ENCODE peak calls at places on chromosomes 6 and 20, in seven cellular contexts. U is adrenal gland, D is dorsolateral prefrontal cortex, N is GM23338, Q is epithelial cell of esophagus, H is Calu3, K is foreskin fibroblast. P is an unnamed sample.

GRCh38 chr6:113767985-113768384 is 89.2 kb upstream of the MARCKS start:
- DNase-seq in U (no peak), D (no peak), N (no peak), Q (no peak), H (no peak), K (no peak), P (no peak)

GRCh38 chr6:53918854-53919253 is 124.0 kb downstream of the LRRC1 start:
- DNase-seq in U (no peak), D (no peak), N (no peak), Q (peak), H (no peak), K (no peak), P (no peak)

GRCh38 chr6:95087394-95088097 is 489.8 kb upstream of the MANEA start:
- DNase-seq in U (peak), D (no peak), N (no peak), Q (peak), H (peak), K (peak), P (no peak)

GRCh38 chr6:15827492-15828255 is 164.8 kb upstream of the DTNBP1 start:
- DNase-seq in U (no peak), D (no peak), N (no peak), Q (no peak), H (no peak), K (no peak), P (no peak)

GRCh38 chr20:10523438-10523837 is 88.3 kb downstream of the SLX4IP start:
- DNase-seq in U (no peak), D (no peak), N (no peak), Q (peak), H (no peak), K (no peak), P (no peak)

GRCh38 chr6:98787401-98787800 is 47.0 kb upstream of the POU3F2 start:
- DNase-seq in U (no peak), D (no peak), N (peak), Q (no peak), H (no peak), K (no peak), P (no peak)

GRCh38 chr20:2042400-2042799 is 48.5 kb upstream of the PDYN start:
- DNase-seq in U (no peak), D (no peak), N (no peak), Q (peak), H (no peak), K (peak), P (no peak)

GRCh38 chr20:35698298-35699126 is 640 bp downstream of the NFS1 start:
- DNase-seq in U (no peak), D (no peak), N (peak), Q (peak), H (peak), K (peak), P (no peak)

GRCh38 chr20:12173333-12173732 is 255.6 kb downstream of the BTBD3 start:
- DNase-seq in U (no peak), D (no peak), N (no peak), Q (no peak), H (no peak), K (peak), P (no peak)

GRCh38 chr6:25603251-25603650 is 48.8 kb upstream of the SCGN start:
- DNase-seq in U (no peak), D (no peak), N (no peak), Q (no peak), H (no peak), K (no peak), P (no peak)

GRCh38 chr6:89117285-89118108 is at the start of gene SRSF12:
- DNase-seq in U (peak), D (peak), N (peak), Q (peak), H (peak), K (peak), P (peak)
- TF ChIP-seq CTCF in U (no peak), D (no peak), N (no peak), Q (no peak), H (no peak), K (no peak), P (no peak)

DNA sequence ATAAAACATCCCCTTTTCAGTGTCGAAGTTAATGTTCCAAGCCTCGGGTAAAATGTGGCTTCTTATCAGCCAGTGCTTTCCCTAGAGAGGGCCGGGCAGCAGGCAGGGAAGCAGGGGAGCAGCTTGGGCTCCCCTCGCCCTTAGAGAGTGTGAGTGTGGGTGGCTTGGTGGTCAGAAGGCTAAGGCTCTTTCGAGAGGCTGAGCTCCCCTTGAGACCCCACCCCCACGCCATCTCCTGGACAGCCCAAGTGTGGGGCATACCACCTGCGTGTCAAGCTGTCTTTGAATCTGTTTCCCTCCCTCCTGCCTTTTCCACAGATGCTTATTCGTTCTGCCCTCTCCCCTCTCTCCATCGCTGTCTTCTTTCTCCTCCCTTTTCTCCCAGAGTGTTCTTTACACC is 95.1 kb upstream of the FOXP4 start:
- DNase-seq in U (no peak), D (no peak), N (peak), Q (peak), H (peak), K (peak), P (no peak)
- TF ChIP-seq CTCF in U (no peak), D (no peak), N (peak), Q (peak), H (no peak), K (no peak), P (no peak)

GRCh38 chr20:32019563-32020463 is 9.6 kb downstream of the CCM2L start:
- DNase-seq in U (no peak), D (no peak), N (no peak), Q (no peak), H (no peak), K (no peak), P (no peak)

GRCh38 chr20:32017711-32018251 is 7.5 kb downstream of the CCM2L start:
- DNase-seq in U (no peak), D (no peak), N (peak), Q (peak), H (peak), K (no peak), P (peak)

GRCh38 chr20:32021091-32021490 is 10.9 kb downstream of the CCM2L start:
- DNase-seq in U (no peak), D (no peak), N (no peak), Q (no peak), H (no peak), K (no peak), P (no peak)

GRCh38 chr20:32019156-32019510 is 8.9 kb downstream of the CCM2L start:
- DNase-seq in U (no peak), D (no peak), N (peak), Q (no peak), H (peak), K (no peak), P (no peak)

DNA sequence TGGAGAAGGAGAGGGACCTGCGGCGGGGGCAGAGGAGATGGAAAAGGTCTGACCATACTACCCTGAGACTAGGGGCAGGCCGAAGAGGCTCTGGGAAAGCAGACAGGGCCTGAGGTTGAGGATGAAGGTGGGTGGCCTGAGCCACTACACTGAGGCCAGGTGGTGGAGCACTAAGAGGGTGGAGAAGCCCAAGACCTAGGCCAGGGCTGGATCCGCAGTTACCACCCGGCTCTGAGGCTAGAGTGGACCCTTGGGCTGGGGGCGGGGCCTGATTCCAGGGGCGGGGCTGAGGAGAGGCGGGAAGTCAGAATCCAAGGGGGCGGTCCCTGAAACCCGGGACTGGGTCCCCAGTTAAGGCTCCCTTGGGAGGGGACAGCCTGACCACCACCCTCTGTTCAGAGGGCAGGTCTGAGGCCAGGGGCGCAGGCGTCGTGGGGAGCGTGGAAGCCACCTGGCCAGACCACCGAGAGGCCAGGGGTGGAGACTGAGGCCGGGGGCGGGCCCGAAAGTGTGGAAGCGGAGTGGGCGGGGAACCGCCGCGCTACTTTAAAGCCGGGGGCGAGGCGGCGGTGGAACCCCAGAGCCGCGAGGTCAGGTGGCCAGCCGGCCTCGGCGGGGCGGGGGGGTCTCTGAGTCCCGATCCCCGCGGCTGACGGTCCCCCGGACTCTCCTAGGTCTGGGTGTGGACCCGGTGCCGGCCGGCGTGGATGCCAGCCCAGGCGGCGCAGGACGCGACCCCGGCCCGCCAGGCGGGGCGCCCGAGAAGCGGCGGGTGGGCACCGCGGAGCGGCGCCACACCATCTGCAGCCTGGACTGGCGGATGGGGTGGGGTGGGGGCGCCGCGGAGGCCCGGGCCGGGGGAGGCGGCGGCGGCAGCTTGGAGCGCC is 8.3 kb downstream of the CCM2L start:
- DNase-seq in U (no peak), D (no peak), N (peak), Q (peak), H (peak), K (no peak), P (peak)
- TF ChIP-seq CTCF in U (no peak), D (no peak), N (no peak), Q (no peak), H (no peak), K (no peak), P (no peak)

DNA sequence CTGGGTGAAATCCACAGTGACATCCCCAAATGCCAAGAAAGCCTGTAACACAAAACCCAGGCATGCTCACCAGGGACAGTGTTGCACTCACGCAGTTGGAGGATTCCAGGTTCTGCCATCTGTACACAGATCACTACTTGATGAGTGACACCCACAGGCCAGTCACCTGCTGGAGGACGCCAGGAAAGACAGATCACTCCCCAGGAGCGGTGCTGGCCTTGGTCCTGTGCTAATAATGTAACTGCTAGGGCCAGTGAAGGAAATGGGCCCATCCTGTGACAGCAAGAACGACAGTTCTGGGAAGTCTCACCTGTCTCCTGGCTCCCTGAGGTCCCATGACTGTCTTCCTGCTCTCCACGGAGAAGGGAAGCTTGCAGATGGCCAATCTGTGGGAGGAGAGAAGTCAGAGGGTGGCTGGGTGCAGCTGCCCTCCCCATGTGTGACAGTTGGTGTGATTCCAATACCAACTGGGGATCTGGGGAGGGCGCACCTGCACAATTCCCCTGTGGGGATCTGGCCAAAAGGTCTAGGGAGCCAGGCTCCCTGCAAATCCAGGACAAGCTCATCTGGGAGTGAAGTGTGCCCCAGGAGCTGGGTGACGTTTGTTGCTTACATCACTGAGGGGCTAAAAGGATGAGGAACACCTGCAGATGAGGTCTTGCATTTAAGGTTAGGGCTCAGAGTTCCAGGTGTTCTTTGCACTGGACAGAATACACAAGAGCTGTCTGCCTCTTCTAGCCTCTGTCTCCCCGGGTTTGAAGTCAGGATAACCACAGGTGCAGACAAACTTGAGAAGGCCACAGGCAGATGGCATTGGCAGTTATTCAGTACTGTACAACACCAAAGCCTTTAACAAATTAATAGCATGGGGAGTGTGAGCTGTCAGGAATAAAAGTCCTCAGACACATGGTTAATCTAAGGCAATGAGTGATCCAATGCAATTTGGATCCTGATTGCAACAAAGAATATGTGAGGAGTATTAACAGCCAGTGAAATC is 10.3 kb downstream of the ZNF337 start:
- DNase-seq in U (no peak), D (no peak), N (no peak), Q (no peak), H (no peak), K (no peak), P (no peak)
- TF ChIP-seq CTCF in U (no peak), D (no peak), N (no peak), Q (no peak), H (no peak), K (no peak), P (no peak)

GRCh38 chr20:19210426-19211155 is 1.9 kb upstream of the SLC24A3 start:
- DNase-seq in U (no peak), D (no peak), N (no peak), Q (peak), H (no peak), K (peak), P (no peak)

GRCh38 chr20:19213946-19214490 is 1.6 kb downstream of the SLC24A3 start:
- DNase-seq in U (no peak), D (no peak), N (no peak), Q (no peak), H (no peak), K (no peak), P (no peak)

GRCh38 chr20:19211252-19211651 is 1.2 kb upstream of the SLC24A3 start:
- DNase-seq in U (no peak), D (no peak), N (no peak), Q (no peak), H (no peak), K (no peak), P (no peak)

GRCh38 chr20:19211661-19212523 is 550 bp upstream of the SLC24A3 start:
- DNase-seq in U (no peak), D (peak), N (peak), Q (no peak), H (no peak), K (peak), P (no peak)

GRCh38 chr20:19212524-19213502 is at the start of gene SLC24A3:
- DNase-seq in U (peak), D (peak), N (peak), Q (peak), H (peak), K (peak), P (peak)
- TF ChIP-seq CTCF in U (peak), D (no peak), N (no peak), Q (peak), H (no peak), K (no peak), P (peak)

GRCh38 chr20:50053790-50054547 is 59.0 kb downstream of the UBE2V1 start:
- DNase-seq in U (no peak), D (no peak), N (no peak), Q (no peak), H (peak), K (no peak), P (no peak)
- TF ChIP-seq CTCF in U (no peak), D (no peak), N (no peak), Q (no peak), H (no peak), K (no peak), P (no peak)

GRCh38 chr6:142907017-142907470 is 37.9 kb downstream of the HIVEP2 start:
- DNase-seq in U (no peak), D (no peak), N (no peak), Q (no peak), H (no peak), K (no peak), P (peak)

GRCh38 chr6:142911395-142911794 is 33.6 kb downstream of the HIVEP2 start:
- DNase-seq in U (no peak), D (no peak), N (no peak), Q (no peak), H (no peak), K (no peak), P (no peak)

GRCh38 chr6:142903806-142904205 is 41.2 kb downstream of the HIVEP2 start:
- DNase-seq in U (no peak), D (no peak), N (no peak), Q (no peak), H (no peak), K (peak), P (no peak)

GRCh38 chr6:142912125-142912524 is 32.9 kb downstream of the HIVEP2 start:
- DNase-seq in U (no peak), D (no peak), N (peak), Q (no peak), H (no peak), K (no peak), P (no peak)

GRCh38 chr6:142907544-142907943 is 37.4 kb downstream of the HIVEP2 start:
- DNase-seq in U (no peak), D (no peak), N (peak), Q (no peak), H (no peak), K (no peak), P (no peak)
- TF ChIP-seq CTCF in U (no peak), D (no peak), N (no peak), Q (no peak), H (no peak), K (no peak), P (no peak)

GRCh38 chr6:127073222-127073621 is 45.2 kb upstream of the RSPO3 start:
- DNase-seq in U (no peak), D (no peak), N (no peak), Q (no peak), H (no peak), K (no peak), P (no peak)

GRCh38 chr6:127069659-127070279 is 48.7 kb upstream of the RSPO3 start:
- DNase-seq in U (no peak), D (no peak), N (peak), Q (peak), H (no peak), K (peak), P (no peak)
- TF ChIP-seq CTCF in U (peak), D (peak), N (peak), Q (peak), H (peak), K (peak), P (no peak)

DNA sequence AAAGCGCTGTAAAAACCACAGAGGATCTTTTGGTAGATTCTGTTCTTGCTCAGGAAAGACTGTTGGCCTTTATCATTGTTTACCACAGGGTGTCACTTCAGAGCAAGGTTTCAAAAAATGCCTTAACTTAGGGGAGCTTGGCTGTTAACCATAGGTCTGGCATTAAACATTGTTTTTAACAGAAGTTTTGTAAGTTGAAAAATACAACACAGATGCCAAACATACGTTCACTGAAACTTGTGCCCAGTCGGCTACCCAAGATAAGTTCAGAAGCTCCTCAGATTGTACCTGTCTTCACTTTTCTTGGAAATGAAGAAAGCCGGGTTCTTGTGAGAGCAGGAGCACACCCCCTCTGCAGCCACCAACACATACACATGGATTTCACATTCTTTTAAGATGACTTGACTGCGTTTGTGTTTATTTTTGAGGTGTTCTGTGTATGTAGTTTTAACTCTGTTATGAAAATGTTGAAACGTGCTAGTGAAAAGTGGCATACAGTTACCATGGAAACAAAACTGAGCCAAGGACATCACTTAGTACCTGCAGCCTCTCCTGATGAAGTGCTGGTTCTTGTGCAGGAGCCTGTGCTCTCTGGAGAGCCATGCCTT is 64.9 kb downstream of the SYCP2L start:
- DNase-seq in U (no peak), D (no peak), N (peak), Q (peak), H (peak), K (peak), P (peak)
- TF ChIP-seq CTCF in U (peak), D (no peak), N (peak), Q (peak), H (peak), K (peak), P (peak)

P was measured in GM10248.